ENCODE peak calls at places on chromosomes 11 and 22, in eight cellular contexts. M is epithelial cell of esophagus; D is HCT116; W is psoas muscle; Y is stomach; J is ovary; C is heart right ventricle; Q is CD8-positive, alpha-beta T cell. H is an unnamed sample.

GRCh38 chr22:38766076-38766777 is 10.4 kb upstream of the SUN2 start:
- DNase-seq in M (peak; percentile 86), D (peak; percentile 79), W (peak; percentile 71), Y (peak; percentile 60), J (peak; percentile 64), C (no peak), Q (peak; percentile 70), H (peak; percentile 47)

GRCh38 chr11:35190804-35191348 is 51.9 kb downstream of the CD44 start:
- DNase-seq in M (no peak), D (no peak), W (no peak), Y (no peak), J (no peak), C (no peak), Q (no peak), H (no peak)

GRCh38 chr11:73585834-73586575 is 11.9 kb downstream of the FAM168A start:
- DNase-seq in M (peak; percentile 84), D (no peak), W (no peak), Y (no peak), J (no peak), C (no peak), Q (no peak), H (peak; percentile 48)

GRCh38 chr11:78467370-78467769 is 49.8 kb upstream of the GAB2 start:
- DNase-seq in M (no peak), D (no peak), W (no peak), Y (no peak), J (no peak), C (no peak), Q (no peak), H (no peak)

GRCh38 chr11:19970944-19971343 is 189.3 kb downstream of the DBX1 start:
- DNase-seq in M (no peak), D (no peak), W (no peak), Y (no peak), J (no peak), C (no peak), Q (no peak), H (no peak)

GRCh38 chr11:79179087-79179486 is 261.7 kb downstream of the TENM4 start:
- DNase-seq in M (no peak), D (no peak), W (no peak), Y (no peak), J (no peak), C (no peak), Q (no peak), H (no peak)

GRCh38 chr11:267491-267994 is 10.7 kb upstream of the NLRP6 start:
- DNase-seq in M (no peak), D (no peak), W (no peak), Y (peak; percentile 60), J (no peak), C (no peak), Q (peak; percentile 82), H (no peak)

GRCh38 chr11:129536338-129536737 is 160.7 kb downstream of the BARX2 start:
- DNase-seq in M (peak; percentile 66), D (no peak), W (no peak), Y (no peak), J (no peak), C (no peak), Q (no peak), H (no peak)

GRCh38 chr22:50320116-50320515 is 6.7 kb downstream of the DENND6B start:
- DNase-seq in M (no peak), D (no peak), W (no peak), Y (no peak), J (no peak), C (no peak), Q (no peak), H (no peak)

GRCh38 chr22:35409783-35410662 is 10.1 kb downstream of the MCM5 start:
- DNase-seq in M (no peak), D (no peak), W (no peak), Y (no peak), J (no peak), C (peak; percentile 17), Q (no peak), H (no peak)

GRCh38 chr11:10693509-10694071 is at the start of gene IRAG1:
- DNase-seq in M (no peak), D (no peak), W (peak; percentile 40), Y (peak; percentile 38), J (peak; percentile 70), C (peak; percentile 61), Q (no peak), H (peak; percentile 70)

GRCh38 chr11:2813141-2813908 is 72.2 kb downstream of the CDKN1C start:
- DNase-seq in M (no peak), D (no peak), W (peak; percentile 13), Y (no peak), J (no peak), C (no peak), Q (no peak), H (peak; percentile 78)

GRCh38 chr11:29318134-29318845 is 698.5 kb downstream of the KCNA4 start:
- DNase-seq in M (peak; percentile 36), D (no peak), W (no peak), Y (no peak), J (no peak), C (no peak), Q (no peak), H (peak; percentile 74)

GRCh38 chr22:35761037-35761436 is 43.4 kb downstream of the APOL5 start:
- DNase-seq in M (peak; percentile 18), D (peak; percentile 8), W (no peak), Y (no peak), J (no peak), C (no peak), Q (no peak), H (no peak)

GRCh38 chr11:66495401-66495844 is 15.0 kb upstream of the BBS1 start:
- DNase-seq in M (no peak), D (no peak), W (no peak), Y (no peak), J (no peak), C (no peak), Q (no peak), H (no peak)

GRCh38 chr11:86811637-86812321 is 11.4 kb downstream of the PRSS23 start:
- DNase-seq in M (peak; percentile 80), D (peak; percentile 76), W (no peak), Y (peak; percentile 55), J (no peak), C (no peak), Q (no peak), H (peak; percentile 80)

GRCh38 chr11:94568200-94568599 is 1.0 kb downstream of the PIWIL4 start:
- DNase-seq in M (no peak), D (no peak), W (no peak), Y (no peak), J (no peak), C (no peak), Q (no peak), H (no peak)

GRCh38 chr11:47590026-47590861 is 3.8 kb downstream of the FAM180B start:
- DNase-seq in M (no peak), D (no peak), W (no peak), Y (no peak), J (peak; percentile 81), C (no peak), Q (no peak), H (peak; percentile 14)

DNA sequence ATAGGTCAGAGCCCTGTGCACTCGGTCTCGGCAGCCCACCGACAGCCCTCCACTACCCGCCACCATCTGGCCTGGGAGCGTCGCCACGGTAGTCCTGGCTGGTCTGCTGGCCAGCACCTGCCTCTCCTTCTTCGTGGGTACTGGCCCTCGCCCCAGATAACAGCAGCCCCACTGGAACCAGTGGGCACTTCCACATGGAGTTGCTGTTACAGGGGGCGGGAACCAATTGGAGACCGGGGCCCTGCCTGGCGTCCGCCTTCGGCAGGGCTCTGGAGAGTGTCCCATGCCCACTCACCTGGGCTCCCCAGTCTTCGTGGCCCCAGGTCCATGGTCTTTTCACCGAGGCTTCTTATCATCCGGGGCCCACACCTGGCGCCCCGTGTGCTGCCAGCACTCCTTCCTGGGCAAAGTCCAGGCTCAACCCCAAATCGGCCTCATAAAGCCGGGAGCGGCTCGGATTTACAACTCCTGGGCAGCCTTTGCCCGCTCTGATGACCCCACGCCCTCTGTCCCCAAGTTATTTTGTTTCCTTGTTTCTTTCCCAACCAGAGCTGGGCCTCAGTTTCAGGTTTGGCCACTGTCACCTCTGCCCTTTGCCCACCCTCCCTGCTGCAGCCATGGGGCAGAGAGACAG is 12.9 kb upstream of the EHD1 start:
- DNase-seq in M (no peak), D (no peak), W (no peak), Y (peak; percentile 74), J (no peak), C (no peak), Q (no peak), H (no peak)
- H3K4me3 ChIP-seq in M (no peak overlapping the region), D (no peak overlapping the region), W (no peak overlapping the region), Y (peak overlapping the region; percentile 52), J (peak overlapping the region; percentile 20), C (no peak overlapping the region), Q (no peak overlapping the region), H (no peak overlapping the region)

GRCh38 chr11:15326535-15326934 is 211.8 kb downstream of the INSC start:
- DNase-seq in M (no peak), D (no peak), W (no peak), Y (no peak), J (no peak), C (no peak), Q (no peak), H (no peak)

GRCh38 chr11:15333407-15333806 is 218.7 kb downstream of the INSC start:
- DNase-seq in M (no peak), D (no peak), W (no peak), Y (no peak), J (no peak), C (no peak), Q (no peak), H (no peak)

DNA sequence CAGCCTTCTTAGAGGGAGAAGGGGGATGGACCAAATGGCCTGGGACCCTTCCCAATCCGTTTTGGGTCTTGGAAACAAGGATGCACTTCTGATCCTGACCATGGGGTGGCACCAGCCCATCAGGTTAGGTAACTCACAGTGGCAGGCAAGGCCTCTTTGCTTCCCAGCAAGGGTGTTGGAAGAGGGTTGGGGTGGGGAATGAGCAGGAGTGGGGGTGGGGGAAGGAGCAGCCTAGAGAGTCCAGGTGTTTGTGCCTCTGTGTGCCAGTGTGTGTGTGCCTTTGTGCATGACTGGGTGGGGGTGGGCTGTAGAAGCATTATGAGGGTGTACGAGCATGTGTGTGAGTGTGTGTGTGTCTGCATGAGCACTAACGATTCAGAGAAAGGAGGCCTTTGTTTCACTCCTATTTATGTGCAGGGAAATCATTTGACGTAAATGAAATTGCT is 213.1 kb downstream of the INSC start:
- DNase-seq in M (peak; percentile 52), D (peak; percentile 35), W (peak; percentile 25), Y (peak; percentile 59), J (peak; percentile 34), C (peak; percentile 50), Q (no peak), H (peak; percentile 33)
- TF ChIP-seq CTCF in M (peak; percentile 63), D (peak; percentile 66), W (peak; percentile 56), Y (peak; percentile 57), J (no peak), C (peak; percentile 73), Q (no peak), H (peak; percentile 67)

DNA sequence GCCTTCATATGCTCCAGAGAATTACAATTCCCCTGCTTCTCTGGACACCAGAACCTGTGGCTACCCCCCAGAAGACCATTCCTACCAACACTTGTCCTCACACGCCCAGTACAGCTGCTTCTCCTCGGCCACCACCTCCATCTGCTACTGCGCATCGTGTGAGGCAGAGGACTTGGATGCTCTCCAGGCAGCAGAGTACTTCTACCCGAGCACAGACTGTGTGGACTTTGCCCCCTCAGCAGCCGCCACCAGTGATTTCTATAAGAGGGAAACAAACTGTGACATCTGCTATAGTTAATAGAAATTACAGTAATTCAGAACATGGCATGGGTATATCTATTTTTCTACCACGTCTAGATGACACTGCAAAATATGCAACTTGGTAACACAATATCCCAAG is 9.8 kb downstream of the POU2AF3 start:
- DNase-seq in M (no peak), D (no peak), W (no peak), Y (peak; percentile 91), J (no peak), C (no peak), Q (no peak), H (no peak)
- H3K4me3 ChIP-seq in M (no peak overlapping the region), D (no peak overlapping the region), W (no peak overlapping the region), Y (no peak overlapping the region), J (no peak overlapping the region), C (no peak overlapping the region), Q (no peak overlapping the region), H (no peak overlapping the region)

GRCh38 chr11:119155733-119156492 is 7.1 kb downstream of the ABCG4 start:
- DNase-seq in M (no peak), D (peak; percentile 43), W (no peak), Y (no peak), J (no peak), C (no peak), Q (no peak), H (no peak)
- TF ChIP-seq CTCF in M (no peak), D (peak; percentile 58), W (no peak), Y (no peak), J (no peak), C (peak; percentile 12), Q (no peak), H (no peak)